ENCODE peak calls at places on chromosome 20, in nine cellular contexts. U is psoas muscle, T is HFFc6, K is epithelial cell of esophagus, J is AG09319, L is IMR-90, N is HCT116, S is WTC11, O is GM23338. I is an unnamed sample.

GRCh38 chr20:17505664-17506517 is 25.3 kb downstream of the BFSP1 start:
- DNase-seq in U (no peak), T (peak; percentile 33), K (peak; percentile 97), J (no peak), L (peak; percentile 71), N (no peak), S (no peak), O (no peak), I (no peak)

GRCh38 chr20:36644713-36645109 is 1.3 kb downstream of the SLA2 start:
- DNase-seq in U (no peak), T (no peak), K (no peak), J (no peak), L (no peak), N (no peak), S (no peak), O (no peak), I (no peak)

GRCh38 chr20:4158466-4159050 is 143.2 kb upstream of the RNF24 start:
- DNase-seq in U (no peak), T (no peak), K (peak; percentile 33), J (no peak), L (no peak), N (no peak), S (no peak), O (no peak), I (no peak)

GRCh38 chr20:19849341-19850189 is 91.5 kb downstream of the RIN2 start:
- DNase-seq in U (no peak), T (peak; percentile 7), K (no peak), J (no peak), L (no peak), N (no peak), S (no peak), O (no peak), I (no peak)

GRCh38 chr20:41050361-41051019 is 21.9 kb downstream of the TOP1 start:
- DNase-seq in U (no peak), T (peak; percentile 59), K (no peak), J (no peak), L (peak; percentile 68), N (no peak), S (no peak), O (no peak), I (no peak)

GRCh38 chr20:34195355-34195754 is 45.9 kb upstream of the ASIP start:
- DNase-seq in U (no peak), T (no peak), K (no peak), J (no peak), L (no peak), N (no peak), S (no peak), O (no peak), I (no peak)

GRCh38 chr20:62052336-62052841 is 13.3 kb downstream of the TAF4 start:
- DNase-seq in U (no peak), T (no peak), K (no peak), J (no peak), L (no peak), N (no peak), S (no peak), O (no peak), I (no peak)

GRCh38 chr20:8401491-8401890 is 269.4 kb downstream of the PLCB1 start:
- DNase-seq in U (no peak), T (peak; percentile 17), K (no peak), J (no peak), L (peak; percentile 44), N (no peak), S (no peak), O (no peak), I (no peak)

GRCh38 chr20:18011482-18011881 is 42.7 kb downstream of the MGME1 start:
- DNase-seq in U (no peak), T (no peak), K (no peak), J (no peak), L (no peak), N (no peak), S (no peak), O (no peak), I (no peak)

GRCh38 chr20:47701612-47702011 is 83.7 kb downstream of the SULF2 start:
- DNase-seq in U (peak; percentile 13), T (no peak), K (no peak), J (no peak), L (no peak), N (no peak), S (no peak), O (no peak), I (no peak)

GRCh38 chr20:20304942-20305341 is 63.0 kb upstream of the INSM1 start:
- DNase-seq in U (no peak), T (no peak), K (no peak), J (no peak), L (no peak), N (no peak), S (no peak), O (no peak), I (no peak)

GRCh38 chr20:36688630-36689029 is 42.6 kb upstream of the SLA2 start:
- DNase-seq in U (no peak), T (no peak), K (peak; percentile 57), J (no peak), L (no peak), N (no peak), S (no peak), O (no peak), I (no peak)

GRCh38 chr20:11403711-11404110 is 514.0 kb upstream of the BTBD3 start:
- DNase-seq in U (no peak), T (no peak), K (no peak), J (no peak), L (no peak), N (no peak), S (no peak), O (no peak), I (no peak)

GRCh38 chr20:48189177-48189576 is 403.9 kb upstream of the SULF2 start:
- DNase-seq in U (no peak), T (no peak), K (peak; percentile 89), J (peak; percentile 20), L (no peak), N (peak; percentile 12), S (peak; percentile 34), O (peak; percentile 53), I (no peak)

GRCh38 chr20:55057779-55058415 is 582.5 kb downstream of the DOK5 start:
- DNase-seq in U (no peak), T (no peak), K (peak; percentile 27), J (no peak), L (no peak), N (no peak), S (no peak), O (no peak), I (no peak)
- TF ChIP-seq CTCF in U (no peak), T (peak; percentile 6), K (peak; percentile 78), J (no peak), L (no peak), N (no peak), S (no peak), O (no peak), I (peak; percentile 15)

DNA sequence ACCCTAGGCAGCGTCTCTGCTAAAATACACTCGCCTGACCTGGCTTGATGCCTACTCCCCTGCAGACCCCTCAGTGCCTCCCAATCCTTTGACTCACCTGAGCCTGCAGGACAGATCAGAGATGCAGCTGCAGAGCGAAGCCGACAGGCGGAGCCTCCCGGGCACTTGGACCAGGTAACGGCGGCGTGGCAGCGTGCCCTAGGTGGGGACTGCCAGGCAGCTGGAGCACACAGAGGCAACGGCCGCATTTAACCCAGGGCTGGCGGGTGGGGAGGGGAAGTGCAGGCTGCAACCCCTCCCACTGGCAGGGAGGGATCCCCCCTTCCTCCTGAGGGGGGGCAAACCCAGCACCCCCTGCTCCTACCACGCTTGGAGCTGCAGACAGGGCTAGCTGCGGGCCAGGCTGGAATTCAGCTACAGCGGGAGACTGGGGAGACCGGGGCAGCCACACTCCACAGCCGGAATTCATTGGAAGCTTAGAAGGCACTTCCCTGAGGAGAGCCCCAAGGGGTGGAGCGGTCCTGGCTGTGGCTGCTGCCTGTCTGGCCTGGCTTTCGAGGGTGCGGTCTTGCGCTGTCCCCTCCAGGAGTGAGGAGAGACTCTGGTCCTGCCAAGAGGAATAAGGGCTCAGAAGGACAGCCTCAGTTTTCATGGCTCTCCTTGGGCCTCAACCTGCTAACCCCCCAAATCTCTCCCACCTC is at the start of gene MATN4:
- DNase-seq in U (peak; percentile 68), T (no peak), K (peak; percentile 47), J (no peak), L (no peak), N (no peak), S (peak; percentile 59), O (peak; percentile 65), I (no peak)
- TF ChIP-seq CTCF in U (no peak), T (peak; percentile 7), K (peak; percentile 61), J (no peak), L (no peak), N (no peak), S (no peak), O (peak; percentile 34), I (no peak)

DNA sequence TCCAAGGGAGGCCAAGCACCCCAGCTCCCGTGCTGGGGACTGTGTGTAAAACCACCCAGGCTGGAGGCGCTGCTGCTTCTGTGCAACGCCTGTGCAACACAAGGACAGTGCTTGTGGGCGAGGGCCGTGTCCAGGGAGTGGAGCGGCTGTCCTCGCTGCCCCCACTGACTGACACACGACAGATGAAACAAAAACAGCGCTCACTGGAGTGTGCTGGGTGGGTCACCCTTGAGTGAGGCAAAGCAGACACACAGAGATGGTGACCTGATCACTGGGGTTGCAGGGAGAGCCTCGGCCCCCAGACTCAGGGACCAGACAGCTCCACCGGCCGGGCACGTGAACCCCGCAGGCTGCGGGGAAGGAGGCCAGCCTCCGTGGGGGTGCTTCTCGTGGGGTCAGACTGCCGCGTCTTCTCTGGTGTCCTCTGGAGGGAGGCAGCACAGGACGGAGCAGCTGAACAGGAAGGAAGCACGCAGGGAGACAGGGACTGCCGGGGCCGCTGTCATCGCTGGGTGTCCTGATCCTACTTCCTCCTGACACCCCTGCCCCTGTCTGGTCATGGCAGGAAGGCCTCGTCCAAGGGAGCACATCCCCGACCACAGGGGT is 76.0 kb upstream of the CST7 start:
- DNase-seq in U (no peak), T (no peak), K (no peak), J (no peak), L (no peak), N (no peak), S (no peak), O (no peak), I (no peak)
- TF ChIP-seq CTCF in U (no peak), T (no peak), K (no peak), J (no peak), L (no peak), N (no peak), S (no peak), O (no peak), I (no peak)

GRCh38 chr20:59623133-59623532 is 18.8 kb downstream of the PHACTR3 start:
- DNase-seq in U (no peak), T (no peak), K (no peak), J (no peak), L (no peak), N (no peak), S (no peak), O (no peak), I (no peak)

GRCh38 chr20:59623583-59623982 is 19.2 kb downstream of the PHACTR3 start:
- DNase-seq in U (no peak), T (no peak), K (no peak), J (no peak), L (no peak), N (no peak), S (no peak), O (no peak), I (no peak)

GRCh38 chr20:59622496-59622895 is 18.2 kb downstream of the PHACTR3 start:
- DNase-seq in U (no peak), T (no peak), K (no peak), J (no peak), L (no peak), N (no peak), S (no peak), O (no peak), I (no peak)

GRCh38 chr20:59618131-59618530 is 13.8 kb downstream of the PHACTR3 start:
- DNase-seq in U (no peak), T (no peak), K (no peak), J (no peak), L (no peak), N (no peak), S (no peak), O (no peak), I (no peak)

GRCh38 chr20:59620860-59621485 is 16.6 kb downstream of the PHACTR3 start:
- DNase-seq in U (no peak), T (no peak), K (no peak), J (no peak), L (no peak), N (no peak), S (no peak), O (no peak), I (no peak)
- TF ChIP-seq CTCF in U (no peak), T (no peak), K (no peak), J (no peak), L (no peak), N (no peak), S (no peak), O (no peak), I (no peak)

I was measured in tibial artery.